ENCODE peak calls at places on chromosomes 1 and 21, in six cellular contexts. One of them, this sample, is unnamed.

GRCh38 chr1:47755368-47755990 is 241.7 kb downstream of the TRABD2B start:
- DNase-seq in NCI-H446 treated with DMSO at 0.1 percent for 48 hours: no peak
- DNase-seq in H4: peak; percentile 30
- DNase-seq in ureter: no peak
- DNase-seq in pancreas: no peak
- DNase-seq in progenitor cell of endocrine pancreas: no peak
- DNase-seq in this sample: no peak

GRCh38 chr1:59564192-59564891 is 250.4 kb upstream of the HOOK1 start:
- DNase-seq in NCI-H446 treated with DMSO at 0.1 percent for 48 hours: no peak
- DNase-seq in H4: no peak
- DNase-seq in ureter: no peak
- DNase-seq in pancreas: no peak
- DNase-seq in progenitor cell of endocrine pancreas: no peak
- DNase-seq in this sample: no peak

GRCh38 chr1:44881011-44881632 is 38.1 kb upstream of the PTCH2 start:
- DNase-seq in NCI-H446 treated with DMSO at 0.1 percent for 48 hours: no peak
- DNase-seq in H4: no peak
- DNase-seq in ureter: no peak
- DNase-seq in pancreas: no peak
- DNase-seq in progenitor cell of endocrine pancreas: no peak
- DNase-seq in this sample: no peak

GRCh38 chr1:8384088-8384487 is 66.2 kb downstream of the SLC45A1 start:
- DNase-seq in NCI-H446 treated with DMSO at 0.1 percent for 48 hours: no peak
- DNase-seq in H4: no peak
- DNase-seq in ureter: no peak
- DNase-seq in pancreas: no peak
- DNase-seq in progenitor cell of endocrine pancreas: no peak
- DNase-seq in this sample: no peak

GRCh38 chr21:42107177-42107880 is 36.2 kb downstream of the UMODL1 start:
- DNase-seq in NCI-H446 treated with DMSO at 0.1 percent for 48 hours: no peak
- DNase-seq in H4: no peak
- DNase-seq in ureter: no peak
- DNase-seq in pancreas: no peak
- DNase-seq in progenitor cell of endocrine pancreas: no peak
- DNase-seq in this sample: no peak

GRCh38 chr21:43985690-43986251 is 26.3 kb upstream of the TRAPPC10 start:
- DNase-seq in NCI-H446 treated with DMSO at 0.1 percent for 48 hours: no peak
- DNase-seq in H4: no peak
- DNase-seq in ureter: no peak
- DNase-seq in pancreas: no peak
- DNase-seq in progenitor cell of endocrine pancreas: no peak
- DNase-seq in this sample: no peak

GRCh38 chr1:211599250-211599649 is 20.3 kb upstream of the SLC30A1 start:
- DNase-seq in NCI-H446 treated with DMSO at 0.1 percent for 48 hours: no peak
- DNase-seq in H4: no peak
- DNase-seq in ureter: no peak
- DNase-seq in pancreas: no peak
- DNase-seq in progenitor cell of endocrine pancreas: no peak
- DNase-seq in this sample: no peak

GRCh38 chr1:157363660-157364140 is 188.6 kb downstream of the FCRL5 start:
- DNase-seq in NCI-H446 treated with DMSO at 0.1 percent for 48 hours: no peak
- DNase-seq in H4: peak; percentile 25
- DNase-seq in ureter: no peak
- DNase-seq in pancreas: peak; percentile 23
- DNase-seq in progenitor cell of endocrine pancreas: no peak
- DNase-seq in this sample: peak; percentile 51

GRCh38 chr1:1435911-1436633 is 582 bp downstream of the VWA1 start:
- DNase-seq in NCI-H446 treated with DMSO at 0.1 percent for 48 hours: no peak
- DNase-seq in H4: no peak
- DNase-seq in ureter: no peak
- DNase-seq in pancreas: peak; percentile 26
- DNase-seq in progenitor cell of endocrine pancreas: no peak
- DNase-seq in this sample: no peak